ENCODE peak calls at places on chromosomes 13 and 19, in five cellular contexts. Q is DND-41, A is cardiac muscle cell, O is fibroblast of mammary gland, H is hepatocyte. X is an unnamed sample.

GRCh38 chr13:46795321-46795720 is 1.6 kb downstream of the ESD start:
- DNase-seq in Q (no peak), A (no peak), O (peak; percentile 32), H (no peak), X (no peak)

GRCh38 chr13:22696433-22696832 is 484.3 kb upstream of the SGCG start:
- DNase-seq in Q (no peak), A (no peak), O (no peak), H (no peak), X (no peak)

GRCh38 chr13:79044415-79044814 is 361.6 kb downstream of the RBM26 start:
- DNase-seq in Q (no peak), A (no peak), O (no peak), H (no peak), X (no peak)

GRCh38 chr19:3358919-3359849 is 7.2 kb upstream of the NFIC start:
- DNase-seq in Q (peak; percentile 75), A (peak; percentile 60), O (peak; percentile 40), H (peak; percentile 62), X (no peak)

GRCh38 chr13:42477588-42478190 is 96.3 kb upstream of the TNFSF11 start:
- DNase-seq in Q (no peak), A (no peak), O (peak; percentile 19), H (no peak), X (no peak)

GRCh38 chr19:9046694-9047093 is 36.5 kb upstream of the MUC16 start:
- DNase-seq in Q (no peak), A (no peak), O (no peak), H (no peak), X (no peak)

GRCh38 chr19:38731654-38732301 is 12.5 kb downstream of the CAPN12 start:
- DNase-seq in Q (no peak), A (no peak), O (no peak), H (no peak), X (no peak)

GRCh38 chr19:27881213-27881612 is 1331.7 kb downstream of the UQCRFS1 start:
- DNase-seq in Q (no peak), A (no peak), O (no peak), H (no peak), X (no peak)

GRCh38 chr19:4049432-4049831 is 17.3 kb downstream of the ZBTB7A start:
- DNase-seq in Q (no peak), A (peak; percentile 44), O (no peak), H (no peak), X (no peak)

GRCh38 chr19:30648321-30648720 is 276.1 kb downstream of the ZNF536 start:
- DNase-seq in Q (no peak), A (no peak), O (no peak), H (no peak), X (no peak)

GRCh38 chr19:5418676-5419075 is 36.5 kb upstream of the ZNRF4 start:
- DNase-seq in Q (no peak), A (peak; percentile 16), O (no peak), H (no peak), X (no peak)

GRCh38 chr13:106344318-106344717 is 191.1 kb downstream of the EFNB2 start:
- DNase-seq in Q (no peak), A (no peak), O (no peak), H (no peak), X (no peak)
- H3K4me3 ChIP-seq in Q (no peak overlapping the region), A (no peak overlapping the region), O (no peak overlapping the region), H (peak overlapping the region; percentile 10), X (no peak overlapping the region)

DNA sequence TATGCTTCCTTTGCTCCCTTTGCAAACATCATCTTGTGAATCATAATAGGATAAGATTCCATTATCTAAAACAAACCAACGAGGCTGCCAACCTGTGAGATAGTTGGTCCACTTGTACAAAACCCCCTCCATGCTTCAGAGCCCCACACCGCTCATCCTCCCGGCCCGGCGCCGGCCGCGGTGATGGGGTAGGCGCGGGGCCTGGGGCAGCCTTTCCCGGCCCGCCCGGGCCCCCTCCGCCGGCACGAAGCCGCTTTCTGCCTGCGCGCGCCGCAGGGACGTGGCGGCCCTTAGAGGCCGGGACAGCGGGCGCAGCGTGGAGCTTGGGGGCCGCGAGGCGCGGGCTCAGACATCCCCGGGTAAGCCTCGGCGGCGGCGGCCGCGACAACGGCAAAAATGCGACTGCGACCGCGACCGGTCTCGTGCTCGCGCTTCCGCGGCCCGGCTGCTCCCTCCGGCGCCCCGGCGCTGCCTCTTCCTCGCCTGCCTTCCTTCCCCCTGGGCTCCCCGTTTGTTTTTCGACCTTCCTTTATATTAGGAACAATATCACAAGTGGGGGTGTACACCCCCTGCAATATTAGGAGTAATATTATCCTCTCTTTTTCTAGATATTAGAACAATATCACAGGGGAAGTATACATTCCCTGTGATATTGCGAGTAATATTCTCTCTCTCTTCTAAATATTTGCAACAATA is 54.0 kb upstream of the CEACAM21 start:
- DNase-seq in Q (no peak), A (peak; percentile 2), O (no peak), H (no peak), X (no peak)
- H3K4me3 ChIP-seq in Q (no peak overlapping the region), A (no peak overlapping the region), O (no peak overlapping the region), H (no peak overlapping the region), X (no peak overlapping the region)

GRCh38 chr13:27797228-27797624 is 4.9 kb downstream of the GSX1 start:
- DNase-seq in Q (no peak), A (peak; percentile 47), O (peak; percentile 19), H (peak; percentile 66), X (peak; percentile 8)
- H3K4me3 ChIP-seq in Q (no peak overlapping the region), A (no peak overlapping the region), O (no peak overlapping the region), H (no peak overlapping the region), X (no peak overlapping the region)

GRCh38 chr19:11180346-11180745 is 17.0 kb downstream of the KANK2 start:
- DNase-seq in Q (no peak), A (no peak), O (peak; percentile 40), H (no peak), X (peak; percentile 50)
- H3K4me3 ChIP-seq in Q (no peak overlapping the region), A (no peak overlapping the region), O (no peak overlapping the region), H (no peak overlapping the region), X (no peak overlapping the region)

GRCh38 chr13:21142766-21143165 is 33.6 kb downstream of the SKA3 start:
- DNase-seq in Q (no peak), A (no peak), O (no peak), H (no peak), X (no peak)
- H3K4me3 ChIP-seq in Q (peak overlapping the region; percentile 39), A (no peak overlapping the region), O (no peak overlapping the region), H (no peak overlapping the region), X (peak overlapping the region; percentile 10)

DNA sequence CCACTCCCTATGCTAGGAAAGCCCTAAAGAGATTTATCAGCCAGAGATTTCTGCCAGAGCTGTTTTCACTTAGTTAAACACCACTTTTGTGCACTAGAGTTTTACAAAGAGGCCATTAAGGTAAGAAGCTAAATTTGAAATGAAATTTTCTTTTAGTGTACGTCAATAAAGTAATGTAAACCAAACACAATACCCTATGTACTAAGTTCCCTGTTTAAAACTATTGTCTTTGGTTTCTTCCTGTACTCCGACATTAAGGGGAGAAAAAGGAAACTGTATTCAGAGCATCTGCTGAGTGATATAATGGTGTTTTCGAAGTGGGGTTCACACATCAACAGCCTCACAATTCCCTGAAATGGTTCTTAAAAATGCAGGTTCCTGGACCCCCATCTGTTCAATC is 40.7 kb upstream of the STARD13 start:
- DNase-seq in Q (no peak), A (peak; percentile 14), O (no peak), H (no peak), X (no peak)
- H3K4me3 ChIP-seq in Q (no peak overlapping the region), A (no peak overlapping the region), O (no peak overlapping the region), H (no peak overlapping the region), X (no peak overlapping the region)

GRCh38 chr13:48486836-48487235 is 46.0 kb downstream of the RCBTB2 start:
- DNase-seq in Q (peak; percentile 46), A (no peak), O (no peak), H (no peak), X (no peak)
- H3K4me3 ChIP-seq in Q (no peak overlapping the region), A (no peak overlapping the region), O (no peak overlapping the region), H (no peak overlapping the region), X (no peak overlapping the region)

GRCh38 chr19:49663224-49663623 is 2.4 kb downstream of the IRF3 start:
- DNase-seq in Q (no peak), A (no peak), O (no peak), H (no peak), X (no peak)
- H3K4me3 ChIP-seq in Q (peak overlapping the region; percentile 81), A (no peak overlapping the region), O (no peak overlapping the region), H (no peak overlapping the region), X (no peak overlapping the region)

GRCh38 chr19:44758596-44758995 is 10.1 kb downstream of the BCL3 start:
- DNase-seq in Q (no peak), A (peak; percentile 19), O (no peak), H (peak; percentile 61), X (no peak)
- H3K4me3 ChIP-seq in Q (no peak overlapping the region), A (peak overlapping the region; percentile 23), O (peak overlapping the region; percentile 53), H (no peak overlapping the region), X (peak overlapping the region; percentile 64)

GRCh38 chr19:2253106-2254051 is 2.8 kb downstream of the JSRP1 start:
- DNase-seq in Q (no peak), A (peak; percentile 59), O (no peak), H (no peak), X (no peak)
- H3K4me3 ChIP-seq in Q (no peak overlapping the region), A (peak overlapping the region; percentile 22), O (no peak overlapping the region), H (no peak overlapping the region), X (no peak overlapping the region)